ENCODE peak calls at places on chromosomes 4 and X, in four cellular contexts. O, P, E and R are unnamed samples.

GRCh38 chrX:72021975-72022374 is 109.7 kb downstream of the RTL5 start:
- DNase-seq in O (peak), P (no peak), E (no peak), R (no peak)

GRCh38 chr4:30920043-30920442 is 199.9 kb downstream of the PCDH7 start:
- DNase-seq in O (peak), P (no peak), E (no peak), R (no peak)

GRCh38 chr4:613126-613525 is 12.2 kb upstream of the PDE6B start:
- DNase-seq in O (no peak), P (no peak), E (no peak), R (no peak)

GRCh38 chrX:40573763-40574162 is 7.0 kb upstream of the ATP6AP2 start:
- DNase-seq in O (peak), P (peak), E (no peak), R (no peak)

GRCh38 chr4:68369474-68369805 is 19.6 kb upstream of the YTHDC1 start:
- DNase-seq in O (no peak), P (peak), E (peak), R (no peak)

GRCh38 chrX:99371976-99372595 is 1038.0 kb downstream of the PCDH19 start:
- DNase-seq in O (no peak), P (no peak), E (no peak), R (no peak)

GRCh38 chrX:135087867-135088266 is 32.5 kb downstream of the ETDB start:
- DNase-seq in O (no peak), P (peak), E (no peak), R (no peak)

GRCh38 chrX:38817004-38817703 is 15.9 kb downstream of the MID1IP1 start:
- DNase-seq in O (peak), P (peak), E (no peak), R (no peak)

GRCh38 chr4:104487105-104487504 is 7.6 kb downstream of the CXXC4 start:
- DNase-seq in O (no peak), P (no peak), E (no peak), R (no peak)

GRCh38 chr4:6201580-6202091 is 1.3 kb upstream of the JAKMIP1 start:
- DNase-seq in O (no peak), P (no peak), E (no peak), R (no peak)

GRCh38 chr4:38131371-38132139 is 171.4 kb downstream of the PTTG2 start:
- DNase-seq in O (peak), P (no peak), E (peak), R (no peak)

GRCh38 chrX:46268429-46268828 is 276.8 kb downstream of the ZNF674 start:
- DNase-seq in O (no peak), P (no peak), E (no peak), R (peak)

GRCh38 chr4:56990109-56990508 is 11.4 kb downstream of the POLR2B start:
- DNase-seq in O (no peak), P (peak), E (peak), R (no peak)

GRCh38 chr4:176001171-176002006 is 64.3 kb upstream of the WDR17 start:
- DNase-seq in O (peak), P (peak), E (peak), R (no peak)

GRCh38 chr4:171583790-171584189 is 229.4 kb upstream of the GALNTL6 start:
- DNase-seq in O (no peak), P (no peak), E (no peak), R (no peak)

GRCh38 chrX:1487401-1487800 is 34.7 kb upstream of the ASMTL start:
- DNase-seq in O (no peak), P (no peak), E (no peak), R (no peak)

GRCh38 chrX:21193196-21193595 is 181.0 kb upstream of the CNKSR2 start:
- DNase-seq in O (no peak), P (no peak), E (no peak), R (no peak)

DNA sequence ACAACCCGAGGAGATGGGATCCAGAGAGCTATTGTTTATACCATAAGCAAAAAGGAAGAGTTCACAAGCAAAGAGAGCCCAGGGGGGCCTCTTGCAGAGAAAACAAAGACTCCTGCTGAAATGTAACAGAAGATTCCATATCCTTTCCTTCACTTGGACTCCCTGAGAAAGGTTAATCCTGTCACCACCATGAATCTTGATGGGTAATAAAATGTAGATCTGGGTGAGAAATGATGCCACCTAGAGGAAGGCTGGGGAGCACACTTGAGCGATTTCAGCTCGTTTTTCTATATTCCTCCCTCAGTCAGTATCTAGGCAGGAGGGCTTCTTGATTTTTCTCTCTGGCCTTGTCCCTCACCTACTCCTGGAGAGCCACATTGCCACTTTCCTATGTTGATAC is 10.2 kb upstream of the KCNE5 start:
- DNase-seq in O (peak), P (peak), E (peak), R (peak)
- TF ChIP-seq CTCF in O (peak), P (peak), E (peak), R (peak)

DNA sequence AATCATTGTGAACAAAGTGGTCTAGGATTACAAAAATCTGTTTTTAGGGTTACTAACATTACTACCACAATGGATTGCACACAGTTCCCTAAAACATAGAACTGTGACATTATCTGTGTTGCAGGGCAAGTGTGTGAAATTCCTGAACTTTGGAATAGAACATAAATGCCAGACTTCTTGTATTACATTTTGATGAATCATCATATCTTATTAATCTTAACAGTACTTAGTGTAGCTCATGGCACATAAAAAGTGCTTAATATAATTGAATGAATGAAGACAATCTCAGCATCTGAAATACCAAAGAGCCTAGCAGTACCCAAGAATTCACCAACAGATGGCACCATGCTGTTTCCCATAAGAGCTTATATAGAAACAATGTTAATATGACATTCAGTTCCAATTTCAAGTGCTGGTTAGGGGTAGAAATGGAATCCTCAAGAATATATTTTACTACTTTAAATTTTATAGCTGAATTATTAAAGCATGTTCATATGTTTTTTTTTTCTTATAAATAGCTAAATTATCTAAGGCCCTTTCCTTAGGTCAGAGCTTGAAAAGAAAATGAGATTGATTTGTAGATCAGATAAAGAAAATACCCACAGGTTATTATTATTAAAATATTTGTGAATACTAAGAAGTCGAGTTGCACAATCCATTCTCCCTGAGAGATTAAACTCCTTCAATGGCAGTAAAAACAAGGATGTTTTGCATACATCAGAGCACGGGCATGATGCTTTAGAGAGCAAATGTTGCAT is 25.8 kb upstream of the SHISA3 start:
- DNase-seq in O (no peak), P (peak), E (peak), R (no peak)
- TF ChIP-seq CTCF in O (peak), P (peak), E (peak), R (peak)

GRCh38 chr4:125132281-125132680 is 182.5 kb upstream of the FAT4 start:
- DNase-seq in O (no peak), P (peak), E (no peak), R (no peak)
- TF ChIP-seq CTCF in O (no peak), P (no peak), E (no peak), R (no peak)

GRCh38 chr4:151766691-151767090 is 5.9 kb upstream of the GATB start:
- DNase-seq in O (no peak), P (no peak), E (no peak), R (no peak)
- TF ChIP-seq CTCF in O (peak), P (no peak), E (no peak), R (peak)

DNA sequence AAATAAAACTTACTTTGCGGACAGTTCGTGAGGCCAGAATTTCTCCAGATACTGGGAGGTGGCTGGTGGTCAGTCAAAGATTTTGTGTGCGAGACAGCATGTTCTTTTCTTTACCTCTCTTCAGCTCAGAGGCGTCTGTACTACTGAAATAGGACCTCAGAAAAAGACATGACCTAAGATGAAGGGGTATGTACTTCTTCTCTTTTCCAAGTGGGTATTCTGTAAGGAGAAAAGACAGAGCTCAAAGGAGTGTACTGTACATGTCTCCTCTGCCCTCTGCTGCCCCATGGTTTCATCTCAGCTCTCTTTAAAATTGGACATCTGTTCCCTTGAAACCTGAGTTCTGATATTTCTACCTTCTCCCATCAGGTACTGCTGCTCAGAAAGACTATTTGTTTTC is 38.1 kb downstream of the SEPTIN11 start:
- DNase-seq in O (no peak), P (no peak), E (no peak), R (no peak)
- TF ChIP-seq CTCF in O (no peak), P (peak), E (no peak), R (no peak)